ENCODE peak calls at places on chromosome X, in ten cellular contexts. J, B, R, D, C, T, Y, F, N and H are unnamed samples.

GRCh38 chrX:94600077-94600476 is 926.1 kb downstream of the FAM133A start:
- DNase-seq in J (no peak), B (no peak), R (no peak), D (no peak), C (no peak), T (no peak), Y (no peak), F (no peak), N (no peak), H (no peak)

GRCh38 chrX:122154019-122154418 is 1030.1 kb upstream of the GRIA3 start:
- DNase-seq in J (no peak), B (no peak), R (no peak), D (no peak), C (no peak), T (no peak), Y (no peak), F (no peak), N (no peak), H (no peak)

GRCh38 chrX:81259714-81260395 is 58.0 kb downstream of the SH3BGRL start:
- DNase-seq in J (no peak), B (no peak), R (no peak), D (no peak), C (peak; percentile 42), T (no peak), Y (peak; percentile 42), F (no peak), N (peak; percentile 34), H (peak; percentile 4)

GRCh38 chrX:39752820-39753219 is 344.9 kb downstream of the BCOR start:
- DNase-seq in J (no peak), B (no peak), R (no peak), D (no peak), C (peak; percentile 46), T (no peak), Y (peak; percentile 40), F (no peak), N (no peak), H (no peak)

GRCh38 chrX:17494231-17494630 is 119.2 kb downstream of the NHS start:
- DNase-seq in J (no peak), B (no peak), R (no peak), D (no peak), C (no peak), T (no peak), Y (no peak), F (no peak), N (no peak), H (no peak)

GRCh38 chrX:40960041-40960440 is 125.2 kb upstream of the USP9X start:
- DNase-seq in J (no peak), B (no peak), R (no peak), D (no peak), C (no peak), T (no peak), Y (no peak), F (no peak), N (no peak), H (no peak)

GRCh38 chrX:17592117-17592516 is 145.2 kb upstream of the SCML1 start:
- DNase-seq in J (no peak), B (no peak), R (no peak), D (no peak), C (no peak), T (no peak), Y (no peak), F (no peak), N (peak; percentile 53), H (no peak)

GRCh38 chrX:70219938-70220764 is 14.3 kb upstream of the AWAT1 start:
- DNase-seq in J (peak; percentile 13), B (no peak), R (no peak), D (no peak), C (peak; percentile 84), T (no peak), Y (no peak), F (no peak), N (peak; percentile 77), H (peak; percentile 29)

GRCh38 chrX:101595739-101596419 is 21.9 kb downstream of the ARMCX6 start:
- DNase-seq in J (no peak), B (peak; percentile 69), R (peak; percentile 16), D (peak; percentile 55), C (peak; percentile 65), T (peak; percentile 74), Y (peak; percentile 77), F (peak; percentile 33), N (peak; percentile 74), H (peak; percentile 35)

GRCh38 chrX:39755152-39756032 is 342.4 kb downstream of the BCOR start:
- DNase-seq in J (peak; percentile 72), B (peak; percentile 83), R (no peak), D (no peak), C (peak; percentile 93), T (no peak), Y (peak; percentile 95), F (peak; percentile 69), N (peak; percentile 98), H (peak; percentile 90)

GRCh38 chrX:155048997-155049619 is 21.8 kb downstream of the CMC4 start:
- DNase-seq in J (no peak), B (no peak), R (peak; percentile 16), D (peak; percentile 79), C (peak; percentile 55), T (peak; percentile 75), Y (peak; percentile 67), F (no peak), N (peak; percentile 53), H (no peak)

GRCh38 chrX:150694738-150695410 is 1.7 kb downstream of the MTMR1 start:
- DNase-seq in J (no peak), B (no peak), R (no peak), D (peak; percentile 71), C (peak; percentile 5), T (no peak), Y (no peak), F (no peak), N (no peak), H (no peak)

GRCh38 chrX:7019555-7019954 is 128.0 kb upstream of the STS start:
- DNase-seq in J (no peak), B (no peak), R (no peak), D (peak; percentile 28), C (peak; percentile 10), T (no peak), Y (no peak), F (no peak), N (no peak), H (no peak)

GRCh38 chrX:149504226-149504914 is 736 bp downstream of the IDS start:
- DNase-seq in J (no peak), B (no peak), R (peak; percentile 61), D (peak; percentile 39), C (no peak), T (peak; percentile 56), Y (no peak), F (no peak), N (no peak), H (no peak)

GRCh38 chrX:136147320-136147901 is at the start of gene FHL1:
- DNase-seq in J (peak; percentile 38), B (no peak), R (peak; percentile 58), D (peak; percentile 54), C (peak; percentile 41), T (peak; percentile 56), Y (no peak), F (no peak), N (no peak), H (no peak)

GRCh38 chrX:83508526-83509245 is 596 bp downstream of the POU3F4 start:
- DNase-seq in J (no peak), B (no peak), R (no peak), D (no peak), C (no peak), T (no peak), Y (no peak), F (no peak), N (no peak), H (no peak)

GRCh38 chrX:83511208-83511607 is 3.1 kb downstream of the POU3F4 start:
- DNase-seq in J (no peak), B (no peak), R (no peak), D (no peak), C (no peak), T (peak; percentile 41), Y (no peak), F (no peak), N (peak; percentile 64), H (no peak)

GRCh38 chrX:83512111-83512510 is 4.0 kb downstream of the POU3F4 start:
- DNase-seq in J (no peak), B (no peak), R (no peak), D (no peak), C (no peak), T (no peak), Y (no peak), F (no peak), N (peak; percentile 24), H (no peak)

GRCh38 chrX:83509246-83509801 is 1.2 kb downstream of the POU3F4 start:
- DNase-seq in J (no peak), B (no peak), R (no peak), D (no peak), C (no peak), T (no peak), Y (no peak), F (no peak), N (peak; percentile 41), H (no peak)

GRCh38 chrX:83510466-83511181 is 2.5 kb downstream of the POU3F4 start:
- DNase-seq in J (no peak), B (no peak), R (no peak), D (no peak), C (no peak), T (peak; percentile 3), Y (no peak), F (no peak), N (peak; percentile 38), H (no peak)
- H3K4me3 ChIP-seq in J (no peak overlapping the region), B (peak overlapping the region; percentile 50), R (no peak overlapping the region), D (no peak overlapping the region), C (no peak overlapping the region), T (peak overlapping the region; percentile 48), Y (no peak overlapping the region), F (no peak overlapping the region), N (peak overlapping the region; percentile 48), H (no peak overlapping the region)

GRCh38 chrX:109890910-109891502 is 111.9 kb upstream of the TMEM164 start:
- DNase-seq in J (no peak), B (peak; percentile 34), R (peak; percentile 20), D (peak; percentile 79), C (peak; percentile 58), T (peak; percentile 80), Y (peak; percentile 57), F (no peak), N (peak; percentile 61), H (no peak)
- H3K4me3 ChIP-seq in J (no peak overlapping the region), B (no peak overlapping the region), R (no peak overlapping the region), D (no peak overlapping the region), C (no peak overlapping the region), T (no peak overlapping the region), Y (no peak overlapping the region), F (no peak overlapping the region), N (no peak overlapping the region), H (no peak overlapping the region)

GRCh38 chrX:107507093-107507743 is 57.8 kb downstream of the FRMPD3 start:
- DNase-seq in J (no peak), B (no peak), R (no peak), D (no peak), C (no peak), T (peak; percentile 15), Y (no peak), F (no peak), N (no peak), H (no peak)
- H3K4me3 ChIP-seq in J (no peak overlapping the region), B (peak overlapping the region; percentile 5), R (no peak overlapping the region), D (no peak overlapping the region), C (no peak overlapping the region), T (peak overlapping the region; percentile 54), Y (no peak overlapping the region), F (no peak overlapping the region), N (no peak overlapping the region), H (no peak overlapping the region)

DNA sequence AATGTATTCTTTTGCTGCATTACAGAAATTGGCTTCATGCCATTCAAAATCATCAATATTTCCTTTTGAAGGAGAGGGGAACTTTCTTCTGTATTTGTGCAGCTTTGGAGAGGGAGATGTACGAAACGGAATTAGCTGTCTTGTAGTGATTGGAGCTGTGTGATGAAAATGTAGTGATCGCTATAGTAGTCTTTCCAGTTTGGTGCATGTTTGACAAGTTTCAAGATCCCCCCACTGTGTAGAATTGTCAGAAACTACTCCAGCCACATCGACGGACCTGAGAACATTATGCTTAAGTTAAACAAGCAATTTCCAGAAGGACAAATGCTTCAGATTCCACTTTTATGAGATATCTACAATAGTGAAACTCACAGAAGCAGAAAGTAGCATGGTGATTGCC is 21.6 kb upstream of the MAGEA1 start:
- DNase-seq in J (no peak), B (no peak), R (no peak), D (no peak), C (no peak), T (no peak), Y (no peak), F (no peak), N (no peak), H (no peak)
- H3K4me3 ChIP-seq in J (no peak overlapping the region), B (no peak overlapping the region), R (no peak overlapping the region), D (no peak overlapping the region), C (no peak overlapping the region), T (no peak overlapping the region), Y (no peak overlapping the region), F (no peak overlapping the region), N (no peak overlapping the region), H (no peak overlapping the region)